ENCODE peak calls at places on chromosomes 11 and 22, in nine cellular contexts. N is brain microvascular endothelial cell, R is AG04450, Y is uterus, C is pancreas, O is SJSA1, V is Karpas-422, M is K562, X is gastrocnemius medialis. S is an unnamed sample.
A peak's percentile ranks its signal among the peaks of the same experiment; 100 is the strongest.

GRCh38 chr11:105401269-105401809 is 208.5 kb upstream of the GRIA4 start:
- DNase-seq in R (no peak), Y (no peak), N (no peak), C (no peak), M (no peak), X (no peak), O (no peak), V (no peak), S (no peak)

GRCh38 chr22:46278656-46279645 is 11.1 kb downstream of the TTC38 start:
- DNase-seq in R (no peak), N (no peak), X (no peak), M (no peak), V (no peak), Y (no peak), O (no peak), C (no peak), S (no peak)

GRCh38 chr11:46890665-46891064 is 27.7 kb downstream of the LRP4 start:
- DNase-seq in V (no peak), C (no peak), Y (no peak), M (no peak), O (no peak), X (no peak), N (no peak), R (no peak), S (no peak)

GRCh38 chr11:133318221-133318620 is 214.1 kb downstream of the OPCML start:
- DNase-seq in Y (no peak), R (no peak), M (no peak), V (no peak), N (no peak), C (no peak), X (no peak), O (no peak), S (no peak)

GRCh38 chr11:114087028-114087427 is 27.5 kb downstream of the ZBTB16 start:
- DNase-seq in N (no peak), M (no peak), R (no peak), O (no peak), V (no peak), C (no peak), X (peak; percentile 18), Y (no peak), S (no peak)

GRCh38 chr22:25782831-25783230 is 40.8 kb downstream of the MYO18B start:
- DNase-seq in V (no peak), M (no peak), Y (no peak), R (no peak), N (no peak), C (no peak), X (no peak), O (no peak), S (no peak)

GRCh38 chr11:85869776-85870175 is 14.6 kb downstream of the CCDC83 start:
- DNase-seq in C (no peak), O (no peak), M (no peak), Y (no peak), R (no peak), V (no peak), N (no peak), X (no peak), S (no peak)

GRCh38 chr11:96949464-96949863 is 559.7 kb downstream of the JRKL start:
- DNase-seq in R (no peak), O (no peak), Y (no peak), C (no peak), M (no peak), V (no peak), N (no peak), X (no peak), S (no peak)

GRCh38 chr11:125141686-125142535 is 22.6 kb upstream of the PKNOX2 start:
- DNase-seq in M (peak; percentile 87), C (no peak), V (peak; percentile 80), X (no peak), Y (no peak), N (peak; percentile 27), R (no peak), O (peak; percentile 13), S (peak; percentile 64)

GRCh38 chr11:67022341-67022933 is 497 bp upstream of the SYT12 start:
- DNase-seq in N (peak; percentile 40), V (no peak), C (peak; percentile 36), X (no peak), R (peak; percentile 15), O (peak; percentile 83), Y (peak; percentile 42), M (no peak), S (no peak)

GRCh38 chr11:23990346-23990745 is 506.5 kb upstream of the LUZP2 start:
- DNase-seq in M (no peak), N (no peak), X (no peak), C (no peak), R (no peak), Y (no peak), O (peak; percentile 35), V (no peak), S (no peak)

GRCh38 chr11:23991140-23991539 is 505.7 kb upstream of the LUZP2 start:
- DNase-seq in C (no peak), Y (no peak), N (peak; percentile 33), V (no peak), M (no peak), O (no peak), R (peak; percentile 73), X (no peak), S (no peak)

DNA sequence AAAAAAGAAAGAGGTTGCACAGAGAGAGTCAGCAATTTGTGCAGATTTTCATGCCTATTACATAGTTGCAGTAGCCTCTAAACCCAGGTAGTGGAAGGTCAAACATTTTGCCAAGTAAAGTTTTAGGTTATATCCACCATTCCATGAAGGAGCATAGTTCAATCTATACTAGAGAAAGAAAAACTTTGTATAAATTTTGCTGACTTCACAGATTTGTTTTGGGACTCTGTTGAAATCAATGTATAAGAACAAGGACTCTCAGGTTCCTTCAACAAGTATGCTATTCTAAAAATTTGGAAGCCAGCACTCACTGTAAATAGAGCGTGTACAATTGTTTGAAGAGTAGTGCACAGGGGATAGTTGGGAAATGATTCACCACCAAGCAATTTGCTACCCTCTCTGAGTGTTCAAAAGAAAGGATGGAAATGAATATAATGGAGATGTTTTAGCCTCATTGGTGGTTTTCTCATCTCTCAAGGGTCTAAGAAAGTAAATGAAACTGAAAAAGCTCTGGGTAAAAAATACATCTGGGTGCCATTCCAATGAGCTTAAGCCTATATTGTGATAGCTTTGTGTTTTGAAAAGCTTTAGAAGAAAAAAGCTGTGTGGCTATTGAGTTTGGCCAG is 508.4 kb upstream of the LUZP2 start:
- DNase-seq in Y (no peak), M (no peak), X (no peak), O (peak; percentile 88), N (peak; percentile 64), C (no peak), R (peak; percentile 66), V (no peak), S (no peak)
- H3K27ac ChIP-seq in Y (no peak overlapping the region), M (no peak overlapping the region), X (no peak overlapping the region), O (peak overlapping the region; percentile 50), N (peak overlapping the region; percentile 26), C (no peak overlapping the region), R (no peak overlapping the region), V (no peak overlapping the region), S (no peak overlapping the region)

DNA sequence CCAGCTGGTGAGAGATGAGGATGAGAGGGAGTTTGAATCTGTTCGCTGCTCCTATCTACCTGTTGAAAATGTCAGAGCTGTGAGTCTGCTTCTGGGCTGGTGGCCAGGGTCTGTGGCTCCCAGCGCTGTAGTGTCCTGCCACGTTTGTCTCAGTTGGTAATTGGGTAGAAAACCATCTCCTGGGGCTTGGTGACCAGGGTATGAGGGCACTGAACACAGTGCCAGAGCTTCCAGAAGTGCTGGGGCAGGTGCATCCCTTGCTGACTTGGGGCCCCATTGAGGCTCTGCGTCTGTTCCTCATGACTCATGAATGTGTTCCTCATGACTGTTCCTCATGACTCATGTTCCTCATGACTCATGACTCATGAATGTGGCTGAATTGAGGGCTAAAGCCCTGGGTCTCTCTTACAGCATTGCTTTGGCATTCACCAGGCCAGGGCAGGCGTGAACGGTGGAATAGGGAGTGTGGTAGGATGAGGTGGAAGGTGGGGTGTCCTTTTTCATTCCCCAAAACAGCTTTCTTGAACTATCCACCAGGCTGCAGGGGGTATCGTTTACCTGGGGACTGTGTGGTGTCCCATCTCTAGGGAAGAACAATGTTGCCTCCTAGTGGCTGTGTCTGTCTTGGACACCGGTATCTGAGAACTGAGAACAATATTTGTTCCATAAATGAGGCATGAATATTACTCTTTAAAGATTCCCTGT is 139.5 kb downstream of the COMMD9 start:
- DNase-seq in M (peak; percentile 84), X (peak; percentile 65), C (peak; percentile 50), R (peak; percentile 97), V (peak; percentile 86), N (peak; percentile 99), O (peak; percentile 95), Y (peak; percentile 38), S (peak; percentile 48)
- H3K27ac ChIP-seq in M (peak overlapping the region; percentile 82), X (peak overlapping the region; percentile 55), C (peak overlapping the region; percentile 41), R (peak overlapping the region; percentile 95), V (no peak overlapping the region), N (peak overlapping the region; percentile 92), O (peak overlapping the region; percentile 91), Y (no peak overlapping the region), S (no peak overlapping the region)

GRCh38 chr22:42090596-42091445 is at the start of gene NDUFA6:
- DNase-seq in M (peak; percentile 93), C (peak; percentile 99), Y (peak; percentile 98), V (peak; percentile 99), X (peak; percentile 100), N (peak; percentile 99), O (peak; percentile 99), R (peak; percentile 97), S (peak; percentile 99)

GRCh38 chr22:42084874-42085273 is 5.4 kb downstream of the SMDT1 start:
- DNase-seq in X (no peak), N (no peak), C (no peak), O (no peak), R (no peak), V (no peak), M (no peak), Y (no peak), S (no peak)

GRCh38 chr22:42091446-42091764 is 833 bp upstream of the NDUFA6 start:
- DNase-seq in O (no peak), R (no peak), M (no peak), N (no peak), Y (no peak), V (no peak), X (no peak), C (no peak), S (no peak)

GRCh38 chr22:42083119-42083518 is 3.6 kb downstream of the SMDT1 start:
- DNase-seq in C (no peak), N (no peak), X (no peak), V (no peak), R (no peak), O (no peak), M (no peak), Y (no peak), S (no peak)

GRCh38 chr22:42086051-42086450 is 4.5 kb downstream of the NDUFA6 start:
- DNase-seq in R (no peak), N (no peak), X (no peak), V (no peak), C (no peak), O (no peak), Y (no peak), M (no peak), S (no peak)
- H3K27ac ChIP-seq in R (no peak overlapping the region), N (no peak overlapping the region), X (peak overlapping the region; percentile 57), V (no peak overlapping the region), C (no peak overlapping the region), O (no peak overlapping the region), Y (no peak overlapping the region), M (no peak overlapping the region), S (no peak overlapping the region)

DNA sequence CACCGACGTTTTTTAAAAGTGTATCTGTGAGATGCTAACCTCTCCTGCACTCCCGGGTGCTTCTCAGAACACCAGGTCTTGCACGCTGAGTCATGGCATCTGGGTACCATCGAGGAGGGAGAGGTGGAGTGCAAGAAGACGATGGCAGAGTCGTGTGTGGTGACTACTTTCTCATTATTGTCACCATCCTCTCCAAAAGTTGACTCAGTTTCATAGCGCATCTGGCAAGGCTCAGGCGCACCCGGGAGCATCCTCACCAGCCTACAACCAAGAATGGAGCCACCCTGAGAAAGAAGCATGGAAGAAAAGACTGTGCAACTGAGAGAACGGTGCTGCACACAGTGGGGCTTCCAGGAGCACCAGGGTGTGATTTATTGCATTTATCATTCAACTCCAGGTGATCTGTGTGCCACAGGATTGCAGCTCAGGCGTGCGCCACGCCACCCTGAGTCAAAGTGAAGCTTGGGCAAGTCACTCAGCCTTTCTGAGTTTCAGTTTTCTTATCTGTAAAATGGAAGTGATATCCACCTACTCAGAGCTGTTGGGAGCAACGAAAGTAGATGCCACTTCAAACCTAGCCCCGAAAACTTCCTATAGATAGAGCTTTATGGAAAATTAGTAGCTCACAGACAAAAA is 65.4 kb downstream of the LINC01488 start:
- DNase-seq in N (no peak), M (no peak), C (no peak), O (no peak), V (no peak), X (no peak), Y (no peak), R (no peak), S (no peak)
- H3K27ac ChIP-seq in N (no peak overlapping the region), M (no peak overlapping the region), C (no peak overlapping the region), O (no peak overlapping the region), V (no peak overlapping the region), X (no peak overlapping the region), Y (no peak overlapping the region), R (no peak overlapping the region), S (no peak overlapping the region)

S was measured in WERI-Rb-1.